ENCODE peak calls at places on chromosomes 4 and X, in four cellular contexts. One of them, this sample, is unnamed.

GRCh38 chr4:138951764-138952163 is 63.8 kb upstream of the NOCT start:
- DNase-seq in foreskin fibroblast: no peak
- DNase-seq in lower leg skin: no peak
- DNase-seq in colonic mucosa: no peak
- DNase-seq in this sample: no peak

GRCh38 chrX:23387826-23388225 is 53.2 kb downstream of the PTCHD1 start:
- DNase-seq in lower leg skin: no peak
- DNase-seq in foreskin fibroblast: no peak
- DNase-seq in colonic mucosa: no peak
- DNase-seq in this sample: no peak

GRCh38 chrX:120200851-120201250 is 42.4 kb downstream of the RHOXF2 start:
- DNase-seq in foreskin fibroblast: no peak
- DNase-seq in colonic mucosa: no peak
- DNase-seq in lower leg skin: no peak
- DNase-seq in this sample: no peak

GRCh38 chr4:337932-338758 is 531 bp downstream of the ZNF141 start:
- DNase-seq in colonic mucosa: peak
- DNase-seq in foreskin fibroblast: peak
- DNase-seq in lower leg skin: peak
- DNase-seq in this sample: no peak

GRCh38 chrX:49209434-49210251 is 9.7 kb upstream of the SYP start:
- DNase-seq in colonic mucosa: no peak
- DNase-seq in lower leg skin: no peak
- DNase-seq in foreskin fibroblast: no peak
- DNase-seq in this sample: no peak

GRCh38 chrX:15646543-15646942 is 18.1 kb downstream of the CLTRN start:
- DNase-seq in lower leg skin: no peak
- DNase-seq in foreskin fibroblast: no peak
- DNase-seq in colonic mucosa: no peak
- DNase-seq in this sample: no peak

GRCh38 chr4:164188236-164188635 is 565.7 kb upstream of the SMIM31 start:
- DNase-seq in foreskin fibroblast: no peak
- DNase-seq in lower leg skin: no peak
- DNase-seq in colonic mucosa: no peak
- DNase-seq in this sample: no peak

GRCh38 chr4:121913667-121914066 is 38.2 kb downstream of the TRPC3 start:
- DNase-seq in colonic mucosa: no peak
- DNase-seq in foreskin fibroblast: no peak
- DNase-seq in lower leg skin: no peak
- DNase-seq in this sample: no peak

GRCh38 chr4:85128246-85129204 is 162.0 kb upstream of the WDFY3 start:
- DNase-seq in colonic mucosa: no peak
- DNase-seq in lower leg skin: no peak
- DNase-seq in foreskin fibroblast: no peak
- DNase-seq in this sample: no peak

GRCh38 chr4:183757105-183757504 is 98.0 kb downstream of the TRAPPC11 start:
- DNase-seq in lower leg skin: no peak
- DNase-seq in foreskin fibroblast: no peak
- DNase-seq in colonic mucosa: no peak
- DNase-seq in this sample: no peak

GRCh38 chr4:88584471-88584900 is 7.8 kb upstream of the HERC3 start:
- DNase-seq in colonic mucosa: no peak
- DNase-seq in lower leg skin: no peak
- DNase-seq in foreskin fibroblast: no peak
- DNase-seq in this sample: peak

GRCh38 chr4:93777081-93777460 is 51.5 kb upstream of the ATOH1 start:
- DNase-seq in lower leg skin: no peak
- DNase-seq in colonic mucosa: no peak
- DNase-seq in foreskin fibroblast: no peak
- DNase-seq in this sample: no peak

GRCh38 chr4:114780205-114780604 is 181.6 kb downstream of the UGT8 start:
- DNase-seq in foreskin fibroblast: peak
- DNase-seq in lower leg skin: no peak
- DNase-seq in colonic mucosa: no peak
- DNase-seq in this sample: no peak

GRCh38 chrX:31012509-31013025 is 59.3 kb downstream of the FTHL17 start:
- DNase-seq in lower leg skin: no peak
- DNase-seq in colonic mucosa: no peak
- DNase-seq in foreskin fibroblast: no peak
- DNase-seq in this sample: no peak

GRCh38 chr4:169341490-169341889 is 70.7 kb upstream of the SH3RF1 start:
- DNase-seq in foreskin fibroblast: peak
- DNase-seq in colonic mucosa: no peak
- DNase-seq in lower leg skin: no peak
- DNase-seq in this sample: no peak

GRCh38 chrX:41913476-41913875 is 9.9 kb downstream of the CASK start:
- DNase-seq in foreskin fibroblast: no peak
- DNase-seq in colonic mucosa: no peak
- DNase-seq in lower leg skin: no peak
- DNase-seq in this sample: no peak

GRCh38 chr4:110112056-110112455 is 86.4 kb downstream of the ELOVL6 start:
- DNase-seq in lower leg skin: no peak
- DNase-seq in colonic mucosa: no peak
- DNase-seq in foreskin fibroblast: no peak
- DNase-seq in this sample: no peak

GRCh38 chr4:85901500-85901899 is 426.6 kb downstream of the ARHGAP24 start:
- DNase-seq in foreskin fibroblast: peak
- DNase-seq in lower leg skin: no peak
- DNase-seq in colonic mucosa: no peak
- DNase-seq in this sample: peak

GRCh38 chr4:90105274-90105673 is 21.9 kb upstream of the CCSER1 start:
- DNase-seq in lower leg skin: no peak
- DNase-seq in colonic mucosa: no peak
- DNase-seq in foreskin fibroblast: no peak
- DNase-seq in this sample: no peak

GRCh38 chr4:149914521-149915115 is 99.0 kb upstream of the IQCM start:
- DNase-seq in lower leg skin: no peak
- DNase-seq in colonic mucosa: peak
- DNase-seq in foreskin fibroblast: peak
- DNase-seq in this sample: no peak

GRCh38 chrX:130896816-130897508 is 6.0 kb downstream of the ENOX2 start:
- DNase-seq in lower leg skin: no peak
- DNase-seq in foreskin fibroblast: peak
- DNase-seq in colonic mucosa: no peak
- DNase-seq in this sample: no peak

GRCh38 chr4:26173619-26174018 is 147.2 kb upstream of the RBPJ start:
- DNase-seq in colonic mucosa: no peak
- DNase-seq in lower leg skin: peak
- DNase-seq in foreskin fibroblast: no peak
- DNase-seq in this sample: no peak

GRCh38 chrX:112081781-112082482 is 644 bp downstream of the TRPC5 start:
- DNase-seq in lower leg skin: no peak
- DNase-seq in colonic mucosa: no peak
- DNase-seq in foreskin fibroblast: no peak
- DNase-seq in this sample: no peak

GRCh38 chrX:15310117-15310516 is 5.3 kb downstream of the ASB11 start:
- DNase-seq in colonic mucosa: no peak
- DNase-seq in foreskin fibroblast: no peak
- DNase-seq in lower leg skin: no peak
- DNase-seq in this sample: peak

GRCh38 chrX:11427082-11428033 is 134.1 kb downstream of the AMELX start:
- DNase-seq in colonic mucosa: peak
- DNase-seq in lower leg skin: peak
- DNase-seq in foreskin fibroblast: no peak
- DNase-seq in this sample: no peak

GRCh38 chr4:151644625-151645024 is 116.2 kb downstream of the GATB start:
- DNase-seq in foreskin fibroblast: no peak
- DNase-seq in lower leg skin: no peak
- DNase-seq in colonic mucosa: peak
- DNase-seq in this sample: no peak

GRCh38 chr4:15677507-15677988 is 4.1 kb upstream of the FAM200B start:
- DNase-seq in foreskin fibroblast: no peak
- DNase-seq in lower leg skin: no peak
- DNase-seq in colonic mucosa: peak
- DNase-seq in this sample: no peak

GRCh38 chrX:24479924-24480722 is 15.0 kb downstream of the PDK3 start:
- DNase-seq in foreskin fibroblast: no peak
- DNase-seq in lower leg skin: no peak
- DNase-seq in colonic mucosa: peak
- DNase-seq in this sample: no peak

GRCh38 chr4:146522862-146523205 is 1.1 kb upstream of the SLC10A7 start:
- DNase-seq in lower leg skin: no peak
- DNase-seq in foreskin fibroblast: no peak
- DNase-seq in colonic mucosa: no peak
- DNase-seq in this sample: no peak

GRCh38 chr4:52862605-52863236 is 604 bp downstream of the RASL11B start:
- DNase-seq in foreskin fibroblast: no peak
- DNase-seq in lower leg skin: no peak
- DNase-seq in colonic mucosa: no peak
- DNase-seq in this sample: no peak

GRCh38 chr4:92035666-92036065 is 268.1 kb upstream of the GRID2 start:
- DNase-seq in lower leg skin: no peak
- DNase-seq in colonic mucosa: no peak
- DNase-seq in foreskin fibroblast: no peak
- DNase-seq in this sample: no peak

GRCh38 chr4:91758487-91758886 is 545.3 kb upstream of the GRID2 start:
- DNase-seq in lower leg skin: no peak
- DNase-seq in foreskin fibroblast: no peak
- DNase-seq in colonic mucosa: no peak
- DNase-seq in this sample: no peak

GRCh38 chr4:150510176-150510875 is 71.6 kb upstream of the MAB21L2 start:
- DNase-seq in foreskin fibroblast: peak
- DNase-seq in colonic mucosa: no peak
- DNase-seq in lower leg skin: no peak
- DNase-seq in this sample: no peak

GRCh38 chrX:25012433-25012735 is 3.4 kb downstream of the ARX start:
- DNase-seq in lower leg skin: no peak
- DNase-seq in foreskin fibroblast: no peak
- DNase-seq in colonic mucosa: no peak
- DNase-seq in this sample: no peak

GRCh38 chrX:110403839-110404238 is 45.2 kb downstream of the RTL9 start:
- DNase-seq in foreskin fibroblast: peak
- DNase-seq in colonic mucosa: no peak
- DNase-seq in lower leg skin: no peak
- DNase-seq in this sample: no peak

GRCh38 chr4:16268290-16268689 is 42.0 kb upstream of the TAPT1 start:
- DNase-seq in lower leg skin: no peak
- DNase-seq in foreskin fibroblast: no peak
- DNase-seq in colonic mucosa: no peak
- DNase-seq in this sample: no peak

GRCh38 chr4:27524224-27524623 is 663.6 kb downstream of the STIM2 start:
- DNase-seq in lower leg skin: no peak
- DNase-seq in colonic mucosa: no peak
- DNase-seq in foreskin fibroblast: no peak
- DNase-seq in this sample: no peak

GRCh38 chr4:82726601-82727000 is 72.0 kb downstream of the SCD5 start:
- DNase-seq in lower leg skin: no peak
- DNase-seq in foreskin fibroblast: no peak
- DNase-seq in colonic mucosa: no peak
- DNase-seq in this sample: no peak

DNA sequence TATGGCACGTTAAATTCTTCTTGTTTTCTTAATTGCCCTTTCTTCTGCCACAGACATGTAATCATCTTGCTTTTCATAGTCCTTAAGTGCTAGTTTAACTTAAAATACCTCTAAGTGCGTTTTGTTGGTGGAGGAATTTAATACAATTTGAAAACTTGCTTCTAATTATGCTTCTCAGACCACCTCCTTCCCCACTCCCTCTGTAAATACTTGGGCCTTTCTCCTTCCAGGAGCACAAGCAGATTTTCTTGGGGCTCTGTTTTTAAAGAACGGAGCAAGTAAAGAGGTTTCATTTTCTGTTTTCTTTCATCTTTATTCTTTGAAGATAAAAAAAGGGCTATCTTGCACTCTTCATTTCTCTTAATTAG is 559 bp upstream of the PCDH18 start:
- DNase-seq in colonic mucosa: no peak
- DNase-seq in lower leg skin: no peak
- DNase-seq in foreskin fibroblast: no peak
- DNase-seq in this sample: no peak
- H3K4me3 ChIP-seq in colonic mucosa: peak
- H3K4me3 ChIP-seq in lower leg skin: peak
- H3K4me3 ChIP-seq in foreskin fibroblast: peak
- H3K4me3 ChIP-seq in this sample: no peak

GRCh38 chr4:48295116-48295515 is 25.5 kb upstream of the TEC start:
- DNase-seq in foreskin fibroblast: no peak
- DNase-seq in colonic mucosa: no peak
- DNase-seq in lower leg skin: no peak
- DNase-seq in this sample: no peak

DNA sequence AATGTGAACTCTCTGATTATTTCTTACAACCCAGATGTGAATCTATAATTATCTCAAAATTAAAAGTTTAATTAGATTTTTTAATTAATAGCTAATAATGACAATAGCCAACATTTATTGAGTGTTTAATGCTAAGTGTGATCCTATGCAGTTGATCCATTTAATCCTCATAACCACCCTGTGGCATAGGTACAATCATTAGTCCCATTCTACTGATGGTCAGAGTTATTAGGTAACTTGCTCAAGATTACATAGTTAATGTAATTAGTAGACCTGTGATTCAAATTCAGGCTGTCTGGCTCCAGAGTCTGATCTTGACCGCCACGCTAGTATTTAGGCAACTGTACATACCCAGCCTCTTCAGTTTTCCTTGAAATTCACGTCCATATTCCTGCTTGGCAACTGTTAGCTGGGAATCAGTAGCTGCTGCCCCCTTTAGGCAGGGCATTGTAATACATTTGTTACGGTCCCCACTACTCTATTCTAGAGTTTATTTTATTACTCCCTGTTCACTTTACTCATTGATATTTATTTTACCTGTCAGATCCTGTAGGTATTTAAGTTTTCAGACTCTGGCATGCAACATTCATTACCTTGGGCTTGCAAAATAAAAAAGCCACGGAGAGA is 20.6 kb upstream of the TEC start:
- DNase-seq in foreskin fibroblast: no peak
- DNase-seq in colonic mucosa: peak
- DNase-seq in lower leg skin: no peak
- DNase-seq in this sample: no peak
- TF ChIP-seq CTCF in foreskin fibroblast: peak
- TF ChIP-seq CTCF in colonic mucosa: peak
- TF ChIP-seq CTCF in lower leg skin: no peak
- TF ChIP-seq CTCF in this sample: peak

GRCh38 chrX:153685179-153685536 is 2.6 kb upstream of the SLC6A8 start:
- DNase-seq in colonic mucosa: no peak
- DNase-seq in foreskin fibroblast: no peak
- DNase-seq in lower leg skin: no peak
- DNase-seq in this sample: no peak

GRCh38 chrX:153684447-153685178 is 3.1 kb upstream of the SLC6A8 start:
- DNase-seq in colonic mucosa: no peak
- DNase-seq in lower leg skin: peak
- DNase-seq in foreskin fibroblast: no peak
- DNase-seq in this sample: no peak

GRCh38 chrX:153687121-153688039 is at the start of gene SLC6A8:
- DNase-seq in foreskin fibroblast: peak
- DNase-seq in colonic mucosa: peak
- DNase-seq in lower leg skin: peak
- DNase-seq in this sample: no peak

GRCh38 chrX:153688071-153688470 is 345 bp downstream of the SLC6A8 start:
- DNase-seq in lower leg skin: no peak
- DNase-seq in foreskin fibroblast: no peak
- DNase-seq in colonic mucosa: no peak
- DNase-seq in this sample: no peak

GRCh38 chrX:153685751-153686676 is 1.7 kb upstream of the SLC6A8 start:
- DNase-seq in colonic mucosa: no peak
- DNase-seq in lower leg skin: no peak
- DNase-seq in foreskin fibroblast: no peak
- DNase-seq in this sample: no peak
- H3K4me3 ChIP-seq in colonic mucosa: no peak
- H3K4me3 ChIP-seq in lower leg skin: no peak
- H3K4me3 ChIP-seq in foreskin fibroblast: no peak
- H3K4me3 ChIP-seq in this sample: no peak

GRCh38 chr4:44978035-44978434 is 251.7 kb upstream of the GNPDA2 start:
- DNase-seq in colonic mucosa: no peak
- DNase-seq in foreskin fibroblast: no peak
- DNase-seq in lower leg skin: no peak
- DNase-seq in this sample: no peak
- TF ChIP-seq CTCF in colonic mucosa: no peak
- TF ChIP-seq CTCF in foreskin fibroblast: no peak
- TF ChIP-seq CTCF in lower leg skin: no peak
- TF ChIP-seq CTCF in this sample: no peak